ENCODE peak calls at places on chromosomes 4 and X, in five cellular contexts. A, J, I, V and W are unnamed samples.
A peak's percentile ranks its signal among the peaks of the same experiment; 100 is the strongest.

GRCh38 chr4:153483432-153484418 is 17.6 kb downstream of the TMEM131L start:
- DNase-seq in A (no peak), J (no peak), I (no peak), V (no peak), W (no peak)

GRCh38 chr4:166165829-166166420 is 292.9 kb downstream of the TLL1 start:
- DNase-seq in A (peak; percentile 68), J (no peak), I (no peak), V (no peak), W (no peak)

GRCh38 chrX:72094894-72095293 is 36.8 kb downstream of the RTL5 start:
- DNase-seq in A (no peak), J (peak; percentile 69), I (peak; percentile 54), V (no peak), W (no peak)

GRCh38 chr4:140423106-140423505 is 4.3 kb downstream of the CLGN start:
- DNase-seq in A (no peak), J (no peak), I (no peak), V (no peak), W (no peak)

GRCh38 chrX:39874202-39874816 is 223.4 kb downstream of the BCOR start:
- DNase-seq in A (no peak), J (no peak), I (peak; percentile 76), V (peak; percentile 78), W (no peak)

GRCh38 chrX:9805956-9806355 is 19.7 kb downstream of the SHROOM2 start:
- DNase-seq in A (no peak), J (no peak), I (no peak), V (no peak), W (no peak)

GRCh38 chr4:74365761-74366160 is 816 bp downstream of the EREG start:
- DNase-seq in A (no peak), J (no peak), I (no peak), V (peak; percentile 56), W (no peak)

GRCh38 chrX:103415068-103415467 is 38.7 kb downstream of the BEX3 start:
- DNase-seq in A (no peak), J (no peak), I (no peak), V (no peak), W (no peak)

GRCh38 chr4:181479145-181479544 is 764.1 kb upstream of the TENM3 start:
- DNase-seq in A (no peak), J (no peak), I (no peak), V (no peak), W (no peak)

GRCh38 chr4:113328514-113328913 is 279.1 kb downstream of the ANK2 start:
- DNase-seq in A (peak; percentile 26), J (no peak), I (no peak), V (no peak), W (no peak)